ENCODE peak calls at places on chromosomes 16 and 17, in five cellular contexts. One of them, this sample, is unnamed. For H3K36me3, the result is how much of the 10 kb centered on the place peaks cover.

GRCh38 chr16:12833939-12834338 is 30.3 kb upstream of the CPPED1 start:
- DNase-seq in K562: peak
- DNase-seq in left ventricle myocardium inferior: no peak
- DNase-seq in endodermal cell: peak
- DNase-seq in upper lobe of right lung: no peak
- DNase-seq in this sample: no peak

GRCh38 chr17:71633391-71633849 is 487.4 kb upstream of the SOX9 start:
- DNase-seq in K562: no peak
- DNase-seq in left ventricle myocardium inferior: no peak
- DNase-seq in endodermal cell: no peak
- DNase-seq in upper lobe of right lung: no peak
- DNase-seq in this sample: peak

GRCh38 chr16:82070656-82071369 is 35.8 kb downstream of the HSD17B2 start:
- DNase-seq in K562: no peak
- DNase-seq in left ventricle myocardium inferior: no peak
- DNase-seq in endodermal cell: no peak
- DNase-seq in upper lobe of right lung: no peak
- DNase-seq in this sample: no peak

GRCh38 chr17:55282379-55282702 is 17.6 kb downstream of the HLF start:
- DNase-seq in K562: no peak
- DNase-seq in left ventricle myocardium inferior: no peak
- DNase-seq in endodermal cell: no peak
- DNase-seq in upper lobe of right lung: no peak
- DNase-seq in this sample: no peak

GRCh38 chr16:57306676-57307341 is 22.3 kb upstream of the PLLP start:
- DNase-seq in K562: peak
- DNase-seq in left ventricle myocardium inferior: no peak
- DNase-seq in endodermal cell: no peak
- DNase-seq in upper lobe of right lung: peak
- DNase-seq in this sample: no peak

GRCh38 chr17:78252111-78252634 is 20.7 kb downstream of the TMEM235 start:
- DNase-seq in K562: no peak
- DNase-seq in left ventricle myocardium inferior: no peak
- DNase-seq in endodermal cell: peak
- DNase-seq in upper lobe of right lung: peak
- DNase-seq in this sample: no peak

GRCh38 chr16:1113889-1114526 is 18.0 kb upstream of the C1QTNF8 start:
- DNase-seq in K562: no peak
- DNase-seq in left ventricle myocardium inferior: no peak
- DNase-seq in endodermal cell: no peak
- DNase-seq in upper lobe of right lung: no peak
- DNase-seq in this sample: no peak

GRCh38 chr17:31144427-31144826 is 49.6 kb downstream of the NF1 start:
- DNase-seq in K562: no peak
- DNase-seq in left ventricle myocardium inferior: no peak
- DNase-seq in endodermal cell: peak
- DNase-seq in upper lobe of right lung: no peak
- DNase-seq in this sample: no peak

GRCh38 chr17:27408891-27409290 is 47.4 kb upstream of the KSR1 start:
- DNase-seq in K562: no peak
- DNase-seq in left ventricle myocardium inferior: no peak
- DNase-seq in endodermal cell: no peak
- DNase-seq in upper lobe of right lung: no peak
- DNase-seq in this sample: no peak

GRCh38 chr17:82668024-82668630 is 19.9 kb upstream of the WDR45B start:
- DNase-seq in K562: no peak
- DNase-seq in left ventricle myocardium inferior: no peak
- DNase-seq in endodermal cell: no peak
- DNase-seq in upper lobe of right lung: no peak
- DNase-seq in this sample: no peak

GRCh38 chr16:34803683-34804416 is 1344.4 kb downstream of the TP53TG3F start:
- DNase-seq in K562: no peak
- DNase-seq in left ventricle myocardium inferior: no peak
- DNase-seq in endodermal cell: no peak
- DNase-seq in upper lobe of right lung: no peak
- DNase-seq in this sample: no peak

DNA sequence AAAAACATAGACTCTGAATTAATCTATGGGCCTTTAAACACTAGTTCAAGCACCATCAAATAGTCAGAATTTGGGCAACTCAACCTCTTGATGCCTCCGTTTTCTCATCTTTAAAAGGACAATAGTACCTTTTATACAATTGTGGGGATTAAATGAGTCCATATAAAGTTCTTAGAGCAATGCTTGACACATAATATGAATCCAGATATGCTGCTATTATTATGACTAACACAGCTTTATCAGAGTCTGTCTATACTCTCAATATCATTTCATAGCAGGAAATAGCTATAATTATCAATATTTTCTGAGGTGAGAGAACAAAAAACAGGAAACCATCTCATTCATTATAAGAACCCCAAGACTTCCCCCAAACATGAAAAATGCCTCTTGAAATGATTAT is 430.5 kb upstream of the XYLT1 start:
- DNase-seq in K562: no peak
- DNase-seq in left ventricle myocardium inferior: no peak
- DNase-seq in endodermal cell: no peak
- DNase-seq in upper lobe of right lung: no peak
- DNase-seq in this sample: no peak
- H3K27ac ChIP-seq in K562: no peak
- H3K27ac ChIP-seq in left ventricle myocardium inferior: no peak
- H3K27ac ChIP-seq in endodermal cell: no peak
- H3K27ac ChIP-seq in upper lobe of right lung: no peak
- H3K27ac ChIP-seq in this sample: no peak

DNA sequence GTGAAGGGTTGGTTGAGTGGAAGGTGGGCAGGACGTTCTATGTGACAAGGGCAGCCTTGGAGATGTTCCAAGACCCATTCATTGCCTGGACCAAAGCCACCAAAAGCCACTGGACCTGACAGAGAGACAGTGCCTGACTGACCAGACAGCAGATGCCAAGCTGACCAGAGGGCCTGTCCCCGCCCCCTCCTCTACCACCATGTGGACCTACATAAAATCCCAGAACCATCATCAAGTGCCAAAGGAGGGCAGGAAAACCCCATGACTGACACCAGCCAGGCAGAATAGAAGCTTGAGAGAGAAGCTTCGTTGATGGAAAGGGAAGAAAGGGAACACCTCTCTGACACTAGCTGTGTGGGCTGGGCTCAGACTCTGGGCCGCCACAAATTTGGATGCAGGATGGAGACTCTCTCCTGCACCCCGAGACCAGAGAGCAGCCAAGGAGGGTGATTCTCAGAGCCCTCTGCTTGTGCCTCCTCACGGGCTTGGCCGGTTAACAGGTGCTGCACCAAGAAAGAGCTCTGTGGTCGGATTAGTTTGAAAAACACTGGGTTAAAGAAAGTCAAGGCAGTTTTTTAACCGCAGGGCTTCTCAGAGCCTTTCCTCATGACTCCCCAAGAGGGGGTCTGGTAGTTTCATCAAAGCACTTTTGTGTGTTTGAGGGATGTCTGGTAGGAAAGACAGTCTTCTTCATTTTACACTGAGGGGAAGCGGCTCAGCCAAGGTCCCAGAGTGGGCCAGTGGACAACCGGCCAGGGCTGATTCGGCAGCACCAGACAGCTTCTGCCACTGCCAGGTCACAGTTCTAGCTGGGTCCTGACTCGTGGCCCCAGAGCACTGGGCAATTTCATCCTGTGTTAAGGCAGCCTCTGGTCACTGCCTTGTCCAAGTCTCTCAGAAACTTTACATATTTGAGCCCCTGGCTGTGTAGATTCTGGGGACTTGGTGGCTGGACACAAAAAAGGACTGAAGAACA is 1.7 kb downstream of the TNFRSF13B start:
- DNase-seq in K562: no peak
- DNase-seq in left ventricle myocardium inferior: no peak
- DNase-seq in endodermal cell: peak
- DNase-seq in upper lobe of right lung: no peak
- DNase-seq in this sample: peak
- TF ChIP-seq CTCF in K562: no peak
- TF ChIP-seq CTCF in left ventricle myocardium inferior: no peak
- TF ChIP-seq CTCF in endodermal cell: no peak
- TF ChIP-seq CTCF in upper lobe of right lung: no peak
- TF ChIP-seq CTCF in this sample: no peak

GRCh38 chr17:64059756-64060155 is 39.3 kb upstream of the ICAM2 start:
- DNase-seq in K562: no peak
- DNase-seq in left ventricle myocardium inferior: no peak
- DNase-seq in endodermal cell: no peak
- DNase-seq in upper lobe of right lung: no peak
- DNase-seq in this sample: no peak

GRCh38 chr17:64057701-64058263 is 37.3 kb upstream of the ICAM2 start:
- DNase-seq in K562: no peak
- DNase-seq in left ventricle myocardium inferior: no peak
- DNase-seq in endodermal cell: no peak
- DNase-seq in upper lobe of right lung: no peak
- DNase-seq in this sample: no peak

GRCh38 chr17:64056269-64057005 is 36.0 kb upstream of the ICAM2 start:
- DNase-seq in K562: no peak
- DNase-seq in left ventricle myocardium inferior: no peak
- DNase-seq in endodermal cell: peak
- DNase-seq in upper lobe of right lung: no peak
- DNase-seq in this sample: no peak

GRCh38 chr17:64060331-64060730 is 39.9 kb upstream of the ICAM2 start:
- DNase-seq in K562: no peak
- DNase-seq in left ventricle myocardium inferior: no peak
- DNase-seq in endodermal cell: no peak
- DNase-seq in upper lobe of right lung: no peak
- DNase-seq in this sample: no peak

GRCh38 chr17:64058547-64059115 is 38.2 kb upstream of the ICAM2 start:
- DNase-seq in K562: peak
- DNase-seq in left ventricle myocardium inferior: no peak
- DNase-seq in endodermal cell: no peak
- DNase-seq in upper lobe of right lung: no peak
- DNase-seq in this sample: no peak
- H3K36me3 ChIP-seq in K562: under half
- H3K36me3 ChIP-seq in left ventricle myocardium inferior: half or more
- H3K36me3 ChIP-seq in endodermal cell: under half
- H3K36me3 ChIP-seq in upper lobe of right lung: half or more
- H3K36me3 ChIP-seq in this sample: under half

DNA sequence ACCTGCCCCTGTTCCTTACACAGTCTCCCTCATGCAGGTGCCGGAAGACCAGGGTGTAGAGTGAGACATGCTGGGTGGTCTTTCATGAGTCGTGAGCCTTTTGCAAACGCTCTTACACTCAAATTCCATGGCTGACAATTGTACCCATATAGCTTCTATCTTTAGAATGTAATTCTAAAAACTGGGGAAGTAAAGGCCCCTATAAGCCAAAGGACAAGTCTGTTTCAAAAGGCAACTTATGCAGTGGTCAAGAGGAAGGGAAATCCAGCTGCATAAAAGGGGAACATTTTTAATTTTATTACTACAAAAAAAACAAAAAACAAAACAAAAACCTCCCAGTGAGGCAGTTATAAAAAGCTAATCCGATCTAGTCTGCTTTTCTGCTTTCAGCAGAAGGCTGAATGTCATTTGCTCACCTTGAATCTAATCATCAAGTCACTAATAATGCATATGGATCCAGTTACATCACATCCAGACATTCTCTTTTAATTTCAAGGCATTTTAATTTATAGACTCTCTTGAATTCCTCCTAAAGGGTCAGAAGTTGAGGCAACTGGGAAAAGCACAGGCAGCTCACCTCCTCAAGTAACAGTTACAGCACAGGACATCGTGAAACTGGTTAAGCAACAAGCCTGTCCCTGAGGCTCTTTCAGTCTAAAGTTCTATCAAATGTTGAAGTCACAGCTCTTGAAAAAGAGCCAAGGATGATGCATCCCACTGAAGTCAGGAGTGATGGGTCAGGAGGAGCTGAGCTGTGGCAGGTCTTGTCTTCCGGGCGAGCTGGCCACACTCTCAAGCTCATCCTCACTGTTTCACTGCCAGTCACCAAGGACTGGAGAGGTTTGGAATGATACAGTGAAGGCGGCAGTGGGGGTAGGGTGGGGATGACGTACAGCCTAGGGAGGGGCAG is 99.7 kb downstream of the VPS53 start:
- DNase-seq in K562: no peak
- DNase-seq in left ventricle myocardium inferior: no peak
- DNase-seq in endodermal cell: no peak
- DNase-seq in upper lobe of right lung: no peak
- DNase-seq in this sample: no peak
- H3K27ac ChIP-seq in K562: no peak
- H3K27ac ChIP-seq in left ventricle myocardium inferior: no peak
- H3K27ac ChIP-seq in endodermal cell: no peak
- H3K27ac ChIP-seq in upper lobe of right lung: peak
- H3K27ac ChIP-seq in this sample: peak

This sample was measured in thyroid gland.